ENCODE peak calls at places on chromosomes 1 and 21, in six cellular contexts. One of them, this sample, is unnamed.

GRCh38 chr21:21715286-21715969 is 717.2 kb downstream of the NCAM2 start:
- DNase-seq in IMR-90: peak
- DNase-seq in mesenchymal stem cell: peak
- DNase-seq in H1: no peak
- DNase-seq in H9: no peak
- DNase-seq in trophoblast cell: no peak
- DNase-seq in this sample: no peak

GRCh38 chr1:181251713-181252075 is 163.2 kb downstream of the IER5 start:
- DNase-seq in IMR-90: no peak
- DNase-seq in trophoblast cell: no peak
- DNase-seq in H1: no peak
- DNase-seq in mesenchymal stem cell: no peak
- DNase-seq in H9: no peak
- DNase-seq in this sample: no peak

GRCh38 chr1:85224734-85225623 is 24.2 kb upstream of the SYDE2 start:
- DNase-seq in IMR-90: peak
- DNase-seq in mesenchymal stem cell: peak
- DNase-seq in H9: peak
- DNase-seq in H1: peak
- DNase-seq in trophoblast cell: peak
- DNase-seq in this sample: no peak

GRCh38 chr1:109881906-109882287 is 28.8 kb upstream of the CSF1 start:
- DNase-seq in H9: no peak
- DNase-seq in mesenchymal stem cell: no peak
- DNase-seq in H1: no peak
- DNase-seq in IMR-90: no peak
- DNase-seq in trophoblast cell: no peak
- DNase-seq in this sample: no peak

GRCh38 chr1:245154429-245155185 is at the start of gene KIF26B:
- DNase-seq in IMR-90: peak
- DNase-seq in H1: peak
- DNase-seq in mesenchymal stem cell: peak
- DNase-seq in trophoblast cell: peak
- DNase-seq in H9: peak
- DNase-seq in this sample: peak

GRCh38 chr1:23650344-23650990 is 41.1 kb upstream of the RPL11 start:
- DNase-seq in trophoblast cell: no peak
- DNase-seq in mesenchymal stem cell: no peak
- DNase-seq in H1: no peak
- DNase-seq in IMR-90: no peak
- DNase-seq in H9: no peak
- DNase-seq in this sample: no peak

GRCh38 chr1:244231572-244232315 is 180.7 kb downstream of the ZBTB18 start:
- DNase-seq in trophoblast cell: peak
- DNase-seq in IMR-90: peak
- DNase-seq in H9: no peak
- DNase-seq in H1: no peak
- DNase-seq in mesenchymal stem cell: no peak
- DNase-seq in this sample: no peak

GRCh38 chr21:17513214-17514123 is 626 bp downstream of the CXADR start:
- DNase-seq in IMR-90: no peak
- DNase-seq in trophoblast cell: peak
- DNase-seq in mesenchymal stem cell: peak
- DNase-seq in H1: peak
- DNase-seq in H9: peak
- DNase-seq in this sample: peak

GRCh38 chr1:215104283-215104682 is 21.7 kb downstream of the KCNK2 start:
- DNase-seq in trophoblast cell: no peak
- DNase-seq in IMR-90: peak
- DNase-seq in H1: no peak
- DNase-seq in H9: no peak
- DNase-seq in mesenchymal stem cell: no peak
- DNase-seq in this sample: no peak

GRCh38 chr21:27371688-27372331 is 404.9 kb upstream of the ADAMTS5 start:
- DNase-seq in IMR-90: peak
- DNase-seq in trophoblast cell: peak
- DNase-seq in H9: no peak
- DNase-seq in mesenchymal stem cell: peak
- DNase-seq in H1: no peak
- DNase-seq in this sample: no peak

GRCh38 chr1:173779946-173780345 is 44.5 kb upstream of the DARS2 start:
- DNase-seq in H9: no peak
- DNase-seq in mesenchymal stem cell: peak
- DNase-seq in IMR-90: no peak
- DNase-seq in H1: no peak
- DNase-seq in trophoblast cell: no peak
- DNase-seq in this sample: no peak

GRCh38 chr21:45523411-45524101 is 18.7 kb downstream of the SLC19A1 start:
- DNase-seq in H9: no peak
- DNase-seq in H1: no peak
- DNase-seq in trophoblast cell: no peak
- DNase-seq in IMR-90: no peak
- DNase-seq in mesenchymal stem cell: no peak
- DNase-seq in this sample: no peak

GRCh38 chr1:214003233-214003632 is 15.5 kb downstream of the PROX1 start:
- DNase-seq in trophoblast cell: no peak
- DNase-seq in H1: no peak
- DNase-seq in H9: no peak
- DNase-seq in mesenchymal stem cell: no peak
- DNase-seq in IMR-90: no peak
- DNase-seq in this sample: no peak

GRCh38 chr1:29855761-29856160 is 619.4 kb downstream of the PTPRU start:
- DNase-seq in H1: no peak
- DNase-seq in trophoblast cell: no peak
- DNase-seq in H9: no peak
- DNase-seq in IMR-90: no peak
- DNase-seq in mesenchymal stem cell: no peak
- DNase-seq in this sample: no peak

GRCh38 chr1:47188901-47189785 is 693 bp downstream of the PDZK1IP1 start:
- DNase-seq in H1: peak
- DNase-seq in H9: no peak
- DNase-seq in IMR-90: no peak
- DNase-seq in trophoblast cell: no peak
- DNase-seq in mesenchymal stem cell: no peak
- DNase-seq in this sample: no peak

GRCh38 chr1:78652019-78652560 is 2.5 kb downstream of the IFI44 start:
- DNase-seq in H1: no peak
- DNase-seq in mesenchymal stem cell: no peak
- DNase-seq in IMR-90: no peak
- DNase-seq in H9: no peak
- DNase-seq in trophoblast cell: no peak
- DNase-seq in this sample: no peak

GRCh38 chr1:161958425-161958824 is 65.2 kb downstream of the OLFML2B start:
- DNase-seq in H1: no peak
- DNase-seq in mesenchymal stem cell: no peak
- DNase-seq in H9: no peak
- DNase-seq in trophoblast cell: no peak
- DNase-seq in IMR-90: peak
- DNase-seq in this sample: no peak

GRCh38 chr21:41429925-41430491 is 4.0 kb downstream of the MX1 start:
- DNase-seq in H9: no peak
- DNase-seq in trophoblast cell: no peak
- DNase-seq in mesenchymal stem cell: no peak
- DNase-seq in IMR-90: no peak
- DNase-seq in H1: peak
- DNase-seq in this sample: no peak

GRCh38 chr21:41435728-41436127 is 9.7 kb downstream of the MX1 start:
- DNase-seq in H1: no peak
- DNase-seq in IMR-90: no peak
- DNase-seq in mesenchymal stem cell: no peak
- DNase-seq in H9: no peak
- DNase-seq in trophoblast cell: no peak
- DNase-seq in this sample: no peak

GRCh38 chr21:41431788-41432548 is 5.9 kb downstream of the MX1 start:
- DNase-seq in mesenchymal stem cell: no peak
- DNase-seq in H9: peak
- DNase-seq in H1: peak
- DNase-seq in trophoblast cell: no peak
- DNase-seq in IMR-90: no peak
- DNase-seq in this sample: no peak

GRCh38 chr21:41432567-41433460 is 6.8 kb downstream of the MX1 start:
- DNase-seq in IMR-90: no peak
- DNase-seq in mesenchymal stem cell: no peak
- DNase-seq in trophoblast cell: no peak
- DNase-seq in H1: peak
- DNase-seq in H9: peak
- DNase-seq in this sample: no peak

DNA sequence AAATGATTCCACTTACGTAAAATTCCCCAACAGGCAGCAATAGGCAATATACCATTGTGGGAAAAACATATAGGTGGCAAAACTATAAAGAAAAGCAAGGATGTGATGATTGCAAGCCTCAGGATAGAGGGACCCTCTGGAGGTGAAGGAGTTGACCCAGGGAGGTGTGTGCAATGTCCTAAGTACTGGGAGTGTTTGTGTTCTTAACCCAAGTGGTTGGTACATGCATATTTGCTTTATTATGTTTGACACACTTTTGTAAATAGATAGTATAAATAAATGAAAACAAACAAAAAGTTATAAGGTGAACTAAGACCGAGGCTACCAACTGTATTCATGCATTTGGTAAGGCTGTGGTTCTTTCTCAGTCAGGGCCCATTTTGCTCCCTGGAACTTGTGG is 7.5 kb downstream of the MX1 start:
- DNase-seq in trophoblast cell: no peak
- DNase-seq in H9: no peak
- DNase-seq in H1: no peak
- DNase-seq in IMR-90: no peak
- DNase-seq in mesenchymal stem cell: no peak
- DNase-seq in this sample: no peak
- H3K14ac ChIP-seq in trophoblast cell: no peak
- H3K14ac ChIP-seq in H9: no peak
- H3K14ac ChIP-seq in H1: no peak
- H3K14ac ChIP-seq in IMR-90: no peak
- H3K14ac ChIP-seq in mesenchymal stem cell: no peak
- H3K14ac ChIP-seq in this sample: no peak

GRCh38 chr1:40081874-40082273 is 15.2 kb downstream of the PPT1 start:
- DNase-seq in mesenchymal stem cell: no peak
- DNase-seq in H1: no peak
- DNase-seq in H9: no peak
- DNase-seq in IMR-90: no peak
- DNase-seq in trophoblast cell: no peak
- DNase-seq in this sample: no peak

GRCh38 chr1:40079774-40080390 is 17.2 kb downstream of the PPT1 start:
- DNase-seq in IMR-90: no peak
- DNase-seq in trophoblast cell: no peak
- DNase-seq in mesenchymal stem cell: peak
- DNase-seq in H1: no peak
- DNase-seq in H9: no peak
- DNase-seq in this sample: no peak

GRCh38 chr1:40075251-40075650 is 21.8 kb downstream of the PPT1 start:
- DNase-seq in H9: no peak
- DNase-seq in H1: no peak
- DNase-seq in IMR-90: no peak
- DNase-seq in mesenchymal stem cell: no peak
- DNase-seq in trophoblast cell: no peak
- DNase-seq in this sample: no peak

GRCh38 chr1:40076895-40077312 is 20.1 kb downstream of the PPT1 start:
- DNase-seq in H9: no peak
- DNase-seq in H1: no peak
- DNase-seq in mesenchymal stem cell: peak
- DNase-seq in trophoblast cell: peak
- DNase-seq in IMR-90: peak
- DNase-seq in this sample: no peak

DNA sequence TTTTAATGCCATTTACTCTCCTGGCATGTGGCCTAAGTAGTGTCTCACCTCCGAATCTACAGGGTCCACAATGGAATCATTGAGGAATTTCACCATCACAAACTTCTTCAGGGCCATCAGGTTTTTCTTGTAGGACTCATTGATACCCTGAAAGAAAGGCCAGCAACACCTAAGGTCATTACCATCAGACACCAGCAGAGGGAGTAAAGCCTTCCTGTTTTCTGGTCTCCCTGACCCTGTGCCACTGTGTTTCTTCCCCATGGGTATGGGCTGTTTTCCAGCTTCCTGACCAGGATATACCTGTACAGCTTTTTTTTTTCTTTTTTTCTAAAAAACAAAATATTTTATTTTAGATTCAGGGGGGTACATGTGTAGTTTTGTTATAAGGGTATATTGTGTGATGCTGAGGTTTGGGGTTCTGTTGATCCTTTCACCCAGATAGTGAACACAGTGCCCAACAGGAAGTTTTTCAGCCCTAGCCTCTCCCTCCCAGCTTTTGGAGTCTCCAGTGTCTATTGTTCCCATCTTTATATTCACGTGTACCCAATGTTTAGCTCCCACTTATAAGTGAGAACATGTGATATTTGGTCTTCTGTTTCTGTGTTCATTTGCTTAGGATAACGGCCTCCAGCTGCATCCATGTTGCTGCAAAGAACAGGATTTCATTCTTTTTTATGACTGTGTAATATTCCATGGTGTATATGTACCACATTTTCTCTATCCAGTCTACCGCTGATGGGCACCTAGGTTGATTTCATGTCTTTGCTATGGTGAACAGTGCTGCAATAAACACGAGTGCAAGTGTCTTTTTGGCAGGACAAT is 18.3 kb downstream of the PPT1 start:
- DNase-seq in H9: peak
- DNase-seq in mesenchymal stem cell: peak
- DNase-seq in trophoblast cell: peak
- DNase-seq in IMR-90: peak
- DNase-seq in H1: peak
- DNase-seq in this sample: peak
- H2BK5ac ChIP-seq in H9: no peak
- H2BK5ac ChIP-seq in mesenchymal stem cell: no peak
- H2BK5ac ChIP-seq in trophoblast cell: no peak
- H2BK5ac ChIP-seq in IMR-90: no peak
- H2BK5ac ChIP-seq in H1: no peak
- H2BK5ac ChIP-seq in this sample: no peak

GRCh38 chr1:50992532-50993318 is 22.7 kb downstream of the CDKN2C start:
- DNase-seq in mesenchymal stem cell: no peak
- DNase-seq in trophoblast cell: no peak
- DNase-seq in IMR-90: no peak
- DNase-seq in H9: no peak
- DNase-seq in H1: no peak
- DNase-seq in this sample: no peak
- H3K14ac ChIP-seq in mesenchymal stem cell: no peak
- H3K14ac ChIP-seq in trophoblast cell: no peak
- H3K14ac ChIP-seq in IMR-90: no peak
- H3K14ac ChIP-seq in H9: no peak
- H3K14ac ChIP-seq in H1: no peak
- H3K14ac ChIP-seq in this sample: no peak

DNA sequence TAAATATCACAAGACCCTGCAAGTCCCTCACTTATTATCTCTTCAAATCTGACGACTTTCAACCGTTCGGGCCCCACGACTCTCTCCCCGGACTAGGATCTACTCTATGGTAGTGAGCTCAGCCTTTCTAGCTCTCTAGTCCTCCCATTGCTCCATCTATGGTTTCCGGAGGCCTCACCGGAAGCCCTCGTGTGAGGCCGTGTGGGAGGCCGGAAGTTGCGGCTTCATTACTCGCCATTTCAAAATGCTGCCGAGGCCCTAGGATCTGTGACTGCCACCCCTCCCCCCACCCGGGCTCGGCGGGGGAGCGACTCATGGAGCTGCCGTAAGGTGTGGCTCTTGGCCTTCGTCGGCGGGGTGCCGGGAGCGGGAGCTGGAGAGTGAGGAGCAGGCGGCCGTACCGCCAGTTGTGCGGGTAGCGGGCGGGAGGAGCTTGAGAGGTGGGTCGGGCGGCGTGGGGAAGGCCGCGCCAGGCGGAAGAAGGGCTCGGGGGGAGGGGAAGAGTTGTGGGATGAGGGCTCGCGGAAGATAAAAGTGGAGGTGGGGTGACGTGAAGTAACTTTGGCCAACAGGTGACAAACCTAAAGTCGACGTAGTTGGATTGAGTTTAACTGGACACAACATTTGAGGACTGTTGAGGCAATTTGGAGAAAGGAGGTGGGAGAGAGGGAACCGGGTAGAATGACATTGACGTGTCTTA is at the start of gene MDM4:
- DNase-seq in H9: peak
- DNase-seq in IMR-90: peak
- DNase-seq in trophoblast cell: peak
- DNase-seq in H1: peak
- DNase-seq in mesenchymal stem cell: peak
- DNase-seq in this sample: peak
- H2BK5ac ChIP-seq in H9: peak
- H2BK5ac ChIP-seq in IMR-90: peak
- H2BK5ac ChIP-seq in trophoblast cell: peak
- H2BK5ac ChIP-seq in H1: peak
- H2BK5ac ChIP-seq in mesenchymal stem cell: peak
- H2BK5ac ChIP-seq in this sample: no peak